ENCODE peak calls at places on chromosomes 7 and 10, in five cellular contexts. One of them, this sample, is unnamed.

GRCh38 chr10:5465976-5466450 is 33.4 kb downstream of the CALML5 start:
- DNase-seq in pancreas: no peak
- DNase-seq in RWPE1: peak; percentile 30
- DNase-seq in suprapubic skin: no peak
- DNase-seq in A673: no peak
- DNase-seq in this sample: no peak

GRCh38 chr10:103413540-103413939 is 17.1 kb downstream of the PDCD11 start:
- DNase-seq in RWPE1: no peak
- DNase-seq in A673: no peak
- DNase-seq in suprapubic skin: no peak
- DNase-seq in pancreas: no peak
- DNase-seq in this sample: no peak

GRCh38 chr10:4176500-4177281 is 391.7 kb upstream of the KLF6 start:
- DNase-seq in pancreas: no peak
- DNase-seq in suprapubic skin: no peak
- DNase-seq in RWPE1: no peak
- DNase-seq in A673: no peak
- DNase-seq in this sample: no peak

GRCh38 chr10:89875557-89875956 is 174.2 kb downstream of the KIF20B start:
- DNase-seq in A673: no peak
- DNase-seq in pancreas: no peak
- DNase-seq in RWPE1: no peak
- DNase-seq in suprapubic skin: no peak
- DNase-seq in this sample: no peak

GRCh38 chr7:104230606-104231005 is 22.8 kb upstream of the ORC5 start:
- DNase-seq in suprapubic skin: no peak
- DNase-seq in pancreas: no peak
- DNase-seq in RWPE1: no peak
- DNase-seq in A673: peak; percentile 31
- DNase-seq in this sample: no peak

GRCh38 chr7:138907849-138908248 is 73.3 kb downstream of the KIAA1549 start:
- DNase-seq in RWPE1: no peak
- DNase-seq in suprapubic skin: no peak
- DNase-seq in pancreas: no peak
- DNase-seq in A673: no peak
- DNase-seq in this sample: no peak

GRCh38 chr10:84244651-84245270 is at the start of gene RGR:
- DNase-seq in A673: peak; percentile 47
- DNase-seq in pancreas: no peak
- DNase-seq in suprapubic skin: peak; percentile 74
- DNase-seq in RWPE1: no peak
- DNase-seq in this sample: peak; percentile 71

GRCh38 chr7:12893292-12893691 is 205.9 kb downstream of the ARL4A start:
- DNase-seq in pancreas: no peak
- DNase-seq in RWPE1: no peak
- DNase-seq in A673: no peak
- DNase-seq in suprapubic skin: no peak
- DNase-seq in this sample: no peak

GRCh38 chr10:94859086-94859485 is 79.4 kb upstream of the CYP2C9 start:
- DNase-seq in suprapubic skin: no peak
- DNase-seq in pancreas: no peak
- DNase-seq in RWPE1: no peak
- DNase-seq in A673: no peak
- DNase-seq in this sample: no peak

GRCh38 chr7:116741625-116742316 is 69.8 kb downstream of the MET start:
- DNase-seq in suprapubic skin: no peak
- DNase-seq in RWPE1: peak; percentile 13
- DNase-seq in pancreas: no peak
- DNase-seq in A673: no peak
- DNase-seq in this sample: no peak

GRCh38 chr10:31678573-31679122 is 250.0 kb downstream of the ARHGAP12 start:
- DNase-seq in pancreas: no peak
- DNase-seq in A673: no peak
- DNase-seq in RWPE1: no peak
- DNase-seq in suprapubic skin: no peak
- DNase-seq in this sample: no peak

GRCh38 chr7:42292991-42293521 is 56.0 kb upstream of the GLI3 start:
- DNase-seq in suprapubic skin: no peak
- DNase-seq in RWPE1: peak; percentile 78
- DNase-seq in pancreas: no peak
- DNase-seq in A673: no peak
- DNase-seq in this sample: peak; percentile 67

GRCh38 chr10:133124357-133125211 is 35.4 kb upstream of the KNDC1 start:
- DNase-seq in RWPE1: peak; percentile 45
- DNase-seq in A673: peak; percentile 28
- DNase-seq in pancreas: peak; percentile 40
- DNase-seq in suprapubic skin: peak; percentile 61
- DNase-seq in this sample: peak; percentile 45

GRCh38 chr7:141071855-141072547 is 1.9 kb upstream of the TMEM178B start:
- DNase-seq in RWPE1: no peak
- DNase-seq in pancreas: no peak
- DNase-seq in suprapubic skin: no peak
- DNase-seq in A673: no peak
- DNase-seq in this sample: no peak

GRCh38 chr10:4246881-4247358 is 461.9 kb upstream of the KLF6 start:
- DNase-seq in pancreas: no peak
- DNase-seq in A673: peak; percentile 52
- DNase-seq in RWPE1: peak; percentile 41
- DNase-seq in suprapubic skin: no peak
- DNase-seq in this sample: no peak

GRCh38 chr10:60629332-60629731 is 148.9 kb upstream of the CDK1 start:
- DNase-seq in A673: no peak
- DNase-seq in RWPE1: no peak
- DNase-seq in suprapubic skin: no peak
- DNase-seq in pancreas: no peak
- DNase-seq in this sample: no peak

GRCh38 chr10:79349766-79350406 is 2.6 kb downstream of the PPIF start:
- DNase-seq in RWPE1: no peak
- DNase-seq in A673: no peak
- DNase-seq in pancreas: peak; percentile 47
- DNase-seq in suprapubic skin: peak; percentile 59
- DNase-seq in this sample: no peak

GRCh38 chr7:138194567-138194966 is 118.3 kb downstream of the AKR1D1 start:
- DNase-seq in pancreas: no peak
- DNase-seq in RWPE1: no peak
- DNase-seq in A673: no peak
- DNase-seq in suprapubic skin: no peak
- DNase-seq in this sample: no peak

GRCh38 chr10:101092742-101093386 is 31.1 kb downstream of the KAZALD1 start:
- DNase-seq in pancreas: no peak
- DNase-seq in A673: no peak
- DNase-seq in RWPE1: no peak
- DNase-seq in suprapubic skin: no peak
- DNase-seq in this sample: no peak

GRCh38 chr10:122294006-122294405 is 22.9 kb downstream of the BTBD16 start:
- DNase-seq in A673: no peak
- DNase-seq in pancreas: no peak
- DNase-seq in RWPE1: peak; percentile 85
- DNase-seq in suprapubic skin: no peak
- DNase-seq in this sample: no peak

GRCh38 chr10:127195041-127195506 is 1.3 kb downstream of the INSYN2A start:
- DNase-seq in pancreas: no peak
- DNase-seq in A673: no peak
- DNase-seq in RWPE1: peak; percentile 22
- DNase-seq in suprapubic skin: no peak
- DNase-seq in this sample: no peak

GRCh38 chr7:41096921-41097320 is 606.0 kb downstream of the INHBA start:
- DNase-seq in suprapubic skin: no peak
- DNase-seq in A673: no peak
- DNase-seq in RWPE1: no peak
- DNase-seq in pancreas: no peak
- DNase-seq in this sample: no peak
- H3K27ac ChIP-seq in suprapubic skin: no peak overlapping the region
- H3K27ac ChIP-seq in A673: no peak overlapping the region
- H3K27ac ChIP-seq in RWPE1: no peak overlapping the region
- H3K27ac ChIP-seq in pancreas: no peak overlapping the region
- H3K27ac ChIP-seq in this sample: no peak overlapping the region

GRCh38 chr7:106098889-106099288 is 13.2 kb downstream of the SYPL1 start:
- DNase-seq in RWPE1: no peak
- DNase-seq in suprapubic skin: no peak
- DNase-seq in pancreas: no peak
- DNase-seq in A673: no peak
- DNase-seq in this sample: no peak

GRCh38 chr7:106092204-106092603 is 19.9 kb downstream of the SYPL1 start:
- DNase-seq in suprapubic skin: no peak
- DNase-seq in RWPE1: no peak
- DNase-seq in pancreas: no peak
- DNase-seq in A673: no peak
- DNase-seq in this sample: no peak

GRCh38 chr7:106095634-106096033 is 16.5 kb downstream of the SYPL1 start:
- DNase-seq in A673: no peak
- DNase-seq in suprapubic skin: no peak
- DNase-seq in RWPE1: no peak
- DNase-seq in pancreas: no peak
- DNase-seq in this sample: no peak

GRCh38 chr7:106099539-106099938 is 12.6 kb downstream of the SYPL1 start:
- DNase-seq in suprapubic skin: no peak
- DNase-seq in A673: no peak
- DNase-seq in RWPE1: no peak
- DNase-seq in pancreas: no peak
- DNase-seq in this sample: no peak

DNA sequence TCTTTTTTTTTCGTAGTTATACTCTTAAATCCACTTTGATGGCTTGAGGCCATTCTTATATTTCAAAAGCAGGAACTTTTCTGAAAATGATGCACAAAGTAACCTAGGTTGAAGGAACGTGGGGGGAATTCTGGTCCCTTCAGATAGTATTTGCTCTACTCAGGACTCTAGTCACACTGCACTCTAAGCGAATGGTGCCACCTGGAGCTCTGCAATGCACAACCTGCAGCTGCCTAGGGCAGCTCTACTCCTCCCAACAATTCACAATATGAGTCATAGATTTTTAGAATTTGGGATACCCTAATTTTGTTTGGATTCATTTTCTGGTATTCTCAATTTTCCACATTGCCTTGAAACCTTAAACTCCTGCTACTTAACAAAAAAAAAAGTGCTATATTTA is 17.3 kb downstream of the SYPL1 start:
- DNase-seq in A673: no peak
- DNase-seq in RWPE1: no peak
- DNase-seq in suprapubic skin: no peak
- DNase-seq in pancreas: no peak
- DNase-seq in this sample: no peak
- TF ChIP-seq CTCF in A673: no peak
- TF ChIP-seq CTCF in RWPE1: peak; percentile 19
- TF ChIP-seq CTCF in suprapubic skin: no peak
- TF ChIP-seq CTCF in pancreas: no peak
- TF ChIP-seq CTCF in this sample: no peak

GRCh38 chr10:119252470-119253151 is 45.2 kb downstream of the GRK5 start:
- DNase-seq in RWPE1: no peak
- DNase-seq in pancreas: no peak
- DNase-seq in suprapubic skin: no peak
- DNase-seq in A673: no peak
- DNase-seq in this sample: no peak
- H3K27ac ChIP-seq in RWPE1: peak overlapping the region; percentile 72
- H3K27ac ChIP-seq in pancreas: no peak overlapping the region
- H3K27ac ChIP-seq in suprapubic skin: peak overlapping the region; percentile 82
- H3K27ac ChIP-seq in A673: peak overlapping the region; percentile 80
- H3K27ac ChIP-seq in this sample: peak overlapping the region; percentile 95

GRCh38 chr10:70432561-70433263 is 8.8 kb downstream of the NODAL start:
- DNase-seq in suprapubic skin: no peak
- DNase-seq in RWPE1: no peak
- DNase-seq in A673: no peak
- DNase-seq in pancreas: no peak
- DNase-seq in this sample: no peak

GRCh38 chr10:70432101-70432500 is 9.4 kb downstream of the NODAL start:
- DNase-seq in A673: no peak
- DNase-seq in pancreas: no peak
- DNase-seq in suprapubic skin: no peak
- DNase-seq in RWPE1: no peak
- DNase-seq in this sample: no peak

GRCh38 chr10:70433581-70434280 is 7.8 kb downstream of the NODAL start:
- DNase-seq in pancreas: no peak
- DNase-seq in A673: no peak
- DNase-seq in suprapubic skin: no peak
- DNase-seq in RWPE1: no peak
- DNase-seq in this sample: no peak

GRCh38 chr10:70426835-70427234 is 14.6 kb downstream of the NODAL start:
- DNase-seq in pancreas: no peak
- DNase-seq in suprapubic skin: no peak
- DNase-seq in A673: no peak
- DNase-seq in RWPE1: no peak
- DNase-seq in this sample: no peak

GRCh38 chr10:70430489-70431445 is 10.7 kb downstream of the NODAL start:
- DNase-seq in A673: no peak
- DNase-seq in pancreas: peak; percentile 34
- DNase-seq in suprapubic skin: no peak
- DNase-seq in RWPE1: no peak
- DNase-seq in this sample: no peak
- TF ChIP-seq CTCF in A673: no peak
- TF ChIP-seq CTCF in pancreas: no peak
- TF ChIP-seq CTCF in suprapubic skin: no peak
- TF ChIP-seq CTCF in RWPE1: no peak
- TF ChIP-seq CTCF in this sample: no peak

DNA sequence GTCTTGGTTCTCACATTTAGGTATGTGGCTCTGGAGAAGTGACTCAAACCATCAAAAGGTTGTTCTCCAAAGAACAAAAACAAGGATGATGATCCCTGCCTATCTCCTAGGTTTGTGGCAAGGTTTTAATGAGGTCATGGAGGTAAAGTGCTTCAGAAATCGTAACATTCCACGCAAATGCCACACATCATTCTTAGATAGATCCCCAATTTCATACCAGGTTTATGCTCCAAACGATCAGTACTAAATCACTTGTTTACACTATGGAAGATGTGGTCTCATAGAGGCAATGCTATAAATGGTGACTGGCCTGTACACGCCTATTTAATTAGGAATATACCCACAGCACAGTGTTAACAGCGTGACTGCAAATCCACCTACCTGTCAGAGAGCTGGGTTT is 66.6 kb downstream of the MINDY3 start:
- DNase-seq in suprapubic skin: no peak
- DNase-seq in pancreas: no peak
- DNase-seq in A673: no peak
- DNase-seq in RWPE1: no peak
- DNase-seq in this sample: no peak
- H3K27ac ChIP-seq in suprapubic skin: no peak overlapping the region
- H3K27ac ChIP-seq in pancreas: no peak overlapping the region
- H3K27ac ChIP-seq in A673: no peak overlapping the region
- H3K27ac ChIP-seq in RWPE1: no peak overlapping the region
- H3K27ac ChIP-seq in this sample: no peak overlapping the region

DNA sequence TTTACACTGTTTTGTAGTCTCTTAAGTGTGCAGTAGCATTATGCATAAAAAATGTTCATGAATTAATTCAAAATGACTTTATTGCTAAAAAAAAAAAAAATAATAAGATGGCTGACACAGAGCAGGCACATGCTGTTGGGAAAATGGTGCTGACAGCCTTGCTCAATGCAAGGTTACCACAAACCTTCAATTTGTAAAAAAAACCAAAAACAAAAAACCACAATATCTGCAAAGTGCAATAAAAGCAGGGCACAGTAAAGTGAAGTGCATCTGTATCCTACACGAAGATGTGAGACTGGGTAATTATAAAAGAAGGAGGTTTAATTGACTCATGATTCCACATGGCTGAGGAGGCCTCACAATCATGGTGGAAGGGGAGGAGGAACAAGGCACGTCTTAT is 185.8 kb downstream of the USP6NL start:
- DNase-seq in pancreas: no peak
- DNase-seq in RWPE1: no peak
- DNase-seq in A673: no peak
- DNase-seq in suprapubic skin: no peak
- DNase-seq in this sample: no peak
- TF ChIP-seq CTCF in pancreas: no peak
- TF ChIP-seq CTCF in RWPE1: no peak
- TF ChIP-seq CTCF in A673: no peak
- TF ChIP-seq CTCF in suprapubic skin: no peak
- TF ChIP-seq CTCF in this sample: no peak